ENCODE peak calls at places on chromosomes 13 and 19, in eight cellular contexts. X, N, L, W, J, H, T and U are unnamed samples.

GRCh38 chr13:40813662-40814454 is 24.4 kb downstream of the SLC25A15 start:
- DNase-seq in X (peak), N (no peak), L (no peak), W (peak), J (no peak), H (no peak), T (no peak), U (no peak)

GRCh38 chr13:42334329-42334706 is 62.4 kb downstream of the AKAP11 start:
- DNase-seq in X (no peak), N (no peak), L (peak), W (no peak), J (no peak), H (no peak), T (peak), U (no peak)

GRCh38 chr19:16887353-16888265 is 1.2 kb upstream of the F2RL3 start:
- DNase-seq in X (peak), N (no peak), L (no peak), W (no peak), J (no peak), H (no peak), T (no peak), U (no peak)

GRCh38 chr13:68304287-68304893 is 1074.3 kb upstream of the PCDH9 start:
- DNase-seq in X (peak), N (no peak), L (no peak), W (peak), J (no peak), H (no peak), T (no peak), U (no peak)

GRCh38 chr13:36718146-36718545 is 44.3 kb downstream of the SERTM1 start:
- DNase-seq in X (peak), N (no peak), L (no peak), W (peak), J (no peak), H (no peak), T (no peak), U (no peak)

GRCh38 chr19:49415810-49416200 is 7.4 kb downstream of the PTH2 start:
- DNase-seq in X (no peak), N (no peak), L (no peak), W (no peak), J (no peak), H (no peak), T (no peak), U (no peak)

GRCh38 chr19:6773323-6773931 is 919 bp downstream of the VAV1 start:
- DNase-seq in X (no peak), N (peak), L (no peak), W (no peak), J (no peak), H (peak), T (peak), U (peak)

GRCh38 chr19:18204394-18205179 is 745 bp upstream of the RAB3A start:
- DNase-seq in X (no peak), N (peak), L (no peak), W (no peak), J (no peak), H (no peak), T (no peak), U (no peak)

GRCh38 chr13:114015608-114016295 is 41.9 kb upstream of the C13orf46 start:
- DNase-seq in X (no peak), N (peak), L (no peak), W (peak), J (peak), H (no peak), T (no peak), U (no peak)

GRCh38 chr13:48853381-48854102 is 122.2 kb upstream of the FNDC3A start:
- DNase-seq in X (peak), N (no peak), L (no peak), W (peak), J (no peak), H (no peak), T (no peak), U (no peak)

GRCh38 chr13:67075239-67075638 is 154.9 kb downstream of the PCDH9 start:
- DNase-seq in X (peak), N (no peak), L (no peak), W (peak), J (no peak), H (no peak), T (no peak), U (no peak)

GRCh38 chr13:49976314-49977258 is 20.3 kb upstream of the TRIM13 start:
- DNase-seq in X (peak), N (peak), L (peak), W (peak), J (peak), H (peak), T (peak), U (no peak)

GRCh38 chr19:20307127-20307526 is 140.1 kb downstream of the ZNF486 start:
- DNase-seq in X (no peak), N (no peak), L (no peak), W (no peak), J (no peak), H (no peak), T (no peak), U (no peak)

GRCh38 chr13:95296326-95296939 is 4.8 kb downstream of the ABCC4 start:
- DNase-seq in X (peak), N (peak), L (peak), W (no peak), J (no peak), H (no peak), T (no peak), U (no peak)

GRCh38 chr19:54096642-54097106 is 3.9 kb downstream of the OSCAR start:
- DNase-seq in X (peak), N (no peak), L (no peak), W (peak), J (no peak), H (peak), T (no peak), U (no peak)

GRCh38 chr19:51702103-51702753 is 9.1 kb downstream of the SPACA6 start:
- DNase-seq in X (peak), N (peak), L (peak), W (peak), J (peak), H (no peak), T (no peak), U (no peak)

GRCh38 chr13:67351915-67352314 is 121.8 kb upstream of the PCDH9 start:
- DNase-seq in X (peak), N (no peak), L (no peak), W (peak), J (no peak), H (no peak), T (no peak), U (no peak)

GRCh38 chr19:2108251-2109016 is 11.7 kb downstream of the IZUMO4 start:
- DNase-seq in X (no peak), N (no peak), L (peak), W (no peak), J (no peak), H (no peak), T (no peak), U (no peak)

GRCh38 chr19:47723573-47723923 is 10.3 kb downstream of the EHD2 start:
- DNase-seq in X (peak), N (peak), L (peak), W (peak), J (no peak), H (peak), T (no peak), U (no peak)

GRCh38 chr13:110907951-110908898 is 6.6 kb downstream of the ANKRD10 start:
- DNase-seq in X (peak), N (peak), L (peak), W (peak), J (no peak), H (no peak), T (no peak), U (no peak)

GRCh38 chr19:49357186-49357585 is 5.0 kb downstream of the TEAD2 start:
- DNase-seq in X (no peak), N (no peak), L (no peak), W (no peak), J (no peak), H (no peak), T (no peak), U (no peak)

GRCh38 chr13:41645313-41645712 is 188.0 kb downstream of the RGCC start:
- DNase-seq in X (peak), N (no peak), L (no peak), W (peak), J (no peak), H (no peak), T (no peak), U (no peak)

GRCh38 chr13:50376895-50377575 is 361.8 kb downstream of the KCNRG start:
- DNase-seq in X (no peak), N (no peak), L (no peak), W (no peak), J (no peak), H (no peak), T (no peak), U (no peak)

GRCh38 chr13:93625536-93625935 is 398.9 kb downstream of the GPC6 start:
- DNase-seq in X (peak), N (no peak), L (no peak), W (peak), J (no peak), H (no peak), T (no peak), U (no peak)

GRCh38 chr13:78998736-78999135 is 339.8 kb upstream of the OBI1 start:
- DNase-seq in X (no peak), N (no peak), L (no peak), W (no peak), J (no peak), H (no peak), T (no peak), U (no peak)

GRCh38 chr13:27878274-27878673 is 41.5 kb upstream of the PDX1 start:
- DNase-seq in X (no peak), N (no peak), L (no peak), W (no peak), J (no peak), H (no peak), T (no peak), U (no peak)

GRCh38 chr13:104315606-104316005 is 1249.4 kb upstream of the SLC10A2 start:
- DNase-seq in X (peak), N (no peak), L (no peak), W (peak), J (no peak), H (no peak), T (no peak), U (no peak)

GRCh38 chr13:77507931-77508776 is 27.4 kb upstream of the SCEL start:
- DNase-seq in X (peak), N (no peak), L (no peak), W (peak), J (no peak), H (no peak), T (no peak), U (no peak)

GRCh38 chr13:51453959-51454703 is 1.3 kb upstream of the INTS6 start:
- DNase-seq in X (peak), N (no peak), L (peak), W (peak), J (peak), H (no peak), T (no peak), U (no peak)

GRCh38 chr13:30071890-30072817 is 221.7 kb upstream of the UBL3 start:
- DNase-seq in X (no peak), N (peak), L (peak), W (no peak), J (no peak), H (no peak), T (no peak), U (no peak)

GRCh38 chr13:107003911-107004310 is 436.0 kb upstream of the ARGLU1 start:
- DNase-seq in X (no peak), N (no peak), L (no peak), W (no peak), J (no peak), H (no peak), T (no peak), U (no peak)

GRCh38 chr13:73173160-73173905 is 114.5 kb downstream of the KLF5 start:
- DNase-seq in X (no peak), N (no peak), L (no peak), W (no peak), J (no peak), H (no peak), T (no peak), U (no peak)

GRCh38 chr13:75480691-75481175 is 1.2 kb downstream of the TBC1D4 start:
- DNase-seq in X (peak), N (peak), L (peak), W (peak), J (peak), H (no peak), T (no peak), U (peak)

GRCh38 chr13:75479102-75479501 is 2.9 kb downstream of the TBC1D4 start:
- DNase-seq in X (no peak), N (no peak), L (no peak), W (no peak), J (no peak), H (no peak), T (no peak), U (no peak)

GRCh38 chr13:75481176-75482069 is 546 bp downstream of the TBC1D4 start:
- DNase-seq in X (no peak), N (peak), L (peak), W (no peak), J (peak), H (no peak), T (no peak), U (no peak)

GRCh38 chr13:75482070-75482819 is at the start of gene TBC1D4:
- DNase-seq in X (peak), N (peak), L (peak), W (peak), J (peak), H (peak), T (peak), U (peak)

GRCh38 chr13:75478659-75479058 is 3.3 kb downstream of the TBC1D4 start:
- DNase-seq in X (no peak), N (no peak), L (no peak), W (no peak), J (no peak), H (no peak), T (no peak), U (no peak)
- H3K4me3 ChIP-seq in X (no peak), N (no peak), L (no peak), W (no peak), J (no peak), H (no peak), T (peak), U (peak)

GRCh38 chr19:50459638-50460037 is 16.7 kb upstream of the EMC10 start:
- DNase-seq in X (no peak), N (no peak), L (no peak), W (no peak), J (no peak), H (no peak), T (no peak), U (no peak)
- H3K4me3 ChIP-seq in X (no peak), N (no peak), L (no peak), W (no peak), J (no peak), H (no peak), T (no peak), U (no peak)

GRCh38 chr13:76014618-76015315 is 378.6 kb downstream of the LMO7 start:
- DNase-seq in X (peak), N (no peak), L (no peak), W (peak), J (no peak), H (no peak), T (no peak), U (no peak)
- H3K4me3 ChIP-seq in X (no peak), N (no peak), L (no peak), W (no peak), J (no peak), H (no peak), T (no peak), U (no peak)

DNA sequence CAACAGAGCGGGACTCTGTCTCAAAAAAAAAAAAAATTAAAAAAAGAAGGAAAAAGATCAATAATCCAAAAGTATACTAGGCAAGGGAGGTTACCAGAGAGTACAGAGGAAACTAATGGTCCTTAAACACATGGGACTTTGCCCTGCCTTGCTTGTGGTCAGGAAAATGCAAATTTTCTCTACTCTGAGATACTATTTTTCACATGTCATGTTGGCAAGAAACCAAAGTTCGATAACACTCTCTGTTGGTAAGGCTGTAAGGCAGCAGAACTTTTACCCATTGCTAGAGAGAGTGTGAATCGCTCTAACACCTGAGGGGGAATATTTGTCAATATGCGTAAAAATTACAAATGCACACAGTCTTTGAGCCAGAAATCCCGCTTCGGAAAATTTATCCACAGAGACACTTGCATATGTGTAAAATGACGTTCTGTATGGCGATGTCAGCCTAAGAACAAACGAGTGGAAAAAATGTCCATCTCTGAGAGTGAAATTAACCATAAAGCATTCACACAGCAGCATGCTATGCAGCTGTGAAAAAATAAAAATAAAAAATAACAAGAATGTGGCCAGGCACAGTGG is 9.4 kb upstream of the RFX1 start:
- DNase-seq in X (no peak), N (no peak), L (no peak), W (no peak), J (no peak), H (no peak), T (peak), U (peak)
- H3K4me3 ChIP-seq in X (no peak), N (no peak), L (no peak), W (no peak), J (no peak), H (no peak), T (no peak), U (peak)

GRCh38 chr13:45827318-45827717 is 24.2 kb downstream of the SIAH3 start:
- DNase-seq in X (no peak), N (no peak), L (no peak), W (no peak), J (no peak), H (no peak), T (no peak), U (no peak)
- H3K4me3 ChIP-seq in X (no peak), N (no peak), L (no peak), W (no peak), J (no peak), H (no peak), T (no peak), U (no peak)

GRCh38 chr13:112692104-112692503 is 2.3 kb downstream of the ATP11A start:
- DNase-seq in X (no peak), N (peak), L (no peak), W (no peak), J (peak), H (no peak), T (no peak), U (no peak)

GRCh38 chr13:112693831-112694497 is 4.1 kb downstream of the ATP11A start:
- DNase-seq in X (peak), N (peak), L (no peak), W (peak), J (peak), H (peak), T (no peak), U (peak)

GRCh38 chr13:112690242-112690943 is 555 bp downstream of the ATP11A start:
- DNase-seq in X (peak), N (peak), L (peak), W (peak), J (peak), H (no peak), T (no peak), U (no peak)

GRCh38 chr13:112689498-112690241 is at the start of gene ATP11A:
- DNase-seq in X (peak), N (peak), L (peak), W (peak), J (peak), H (peak), T (no peak), U (peak)

DNA sequence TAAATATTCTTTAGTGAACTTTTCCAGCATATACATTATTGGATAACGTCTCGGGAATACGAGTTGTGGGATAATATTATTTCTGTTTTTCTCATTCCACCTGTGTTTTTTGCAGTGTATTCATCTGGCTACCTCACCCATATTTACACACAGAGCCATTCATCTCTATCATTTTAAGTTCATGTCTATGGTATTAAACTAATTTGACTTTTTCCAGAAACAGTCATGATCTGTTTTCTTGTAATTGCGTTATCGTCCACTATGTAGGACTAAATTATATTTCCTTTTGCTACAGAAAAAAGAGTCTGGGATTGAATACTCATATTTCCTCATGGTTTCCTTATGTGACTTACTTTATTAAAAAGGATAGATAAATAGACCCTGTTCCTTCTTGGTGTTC is 2.7 kb downstream of the ATP11A start:
- DNase-seq in X (no peak), N (no peak), L (no peak), W (no peak), J (no peak), H (no peak), T (no peak), U (no peak)
- H3K4me3 ChIP-seq in X (no peak), N (no peak), L (no peak), W (no peak), J (no peak), H (no peak), T (peak), U (peak)

GRCh38 chr13:20521388-20521787 is 4.3 kb downstream of the CRYL1 start:
- DNase-seq in X (no peak), N (no peak), L (no peak), W (no peak), J (no peak), H (no peak), T (no peak), U (no peak)

GRCh38 chr13:20514866-20515265 is 10.8 kb downstream of the CRYL1 start:
- DNase-seq in X (no peak), N (no peak), L (no peak), W (no peak), J (no peak), H (no peak), T (no peak), U (no peak)

GRCh38 chr13:20518652-20519051 is 7.0 kb downstream of the CRYL1 start:
- DNase-seq in X (no peak), N (no peak), L (no peak), W (no peak), J (no peak), H (no peak), T (no peak), U (no peak)

GRCh38 chr13:20525144-20525600 is 485 bp downstream of the CRYL1 start:
- DNase-seq in X (peak), N (peak), L (peak), W (no peak), J (peak), H (no peak), T (no peak), U (no peak)

DNA sequence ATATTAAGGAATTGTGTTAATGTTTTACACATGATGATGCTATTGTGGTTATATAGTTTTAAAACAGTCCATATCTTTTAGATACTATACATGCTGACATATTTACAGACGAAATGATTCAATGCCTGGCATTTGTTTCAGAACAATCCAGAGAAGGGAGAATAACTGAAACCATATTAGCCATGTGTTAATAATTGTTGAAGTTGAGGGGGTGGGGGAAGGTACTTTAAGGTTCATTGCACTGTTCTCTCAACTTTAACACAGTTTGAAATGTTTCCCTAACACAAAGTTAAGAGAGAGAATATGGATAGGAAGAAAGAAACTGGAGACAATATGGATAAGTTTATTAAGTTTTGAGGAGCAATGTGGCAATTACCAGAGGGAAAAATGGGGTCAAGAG is 5.8 kb downstream of the CRYL1 start:
- DNase-seq in X (no peak), N (no peak), L (no peak), W (no peak), J (no peak), H (no peak), T (no peak), U (no peak)
- H3K4me3 ChIP-seq in X (no peak), N (no peak), L (no peak), W (no peak), J (no peak), H (no peak), T (no peak), U (no peak)